ENCODE peak calls at places on chromosomes 11 and 22, in eight cellular contexts. F is fibroblast of mammary gland, B is left ventricle myocardium inferior, R is OCI-LY7, A is cardiac fibroblast, V is PC-3, P is GM23338, I is right lobe of liver. E is an unnamed sample.

GRCh38 chr11:64786308-64786707 is 8.0 kb upstream of the SF1 start:
- DNase-seq in F (no peak), B (no peak), R (no peak), A (no peak), V (no peak), P (no peak), I (peak; percentile 29), E (no peak)

GRCh38 chr22:42699953-42700352 is 20.7 kb downstream of the A4GALT start:
- DNase-seq in F (no peak), B (no peak), R (no peak), A (no peak), V (no peak), P (no peak), I (no peak), E (no peak)

GRCh38 chr11:82863209-82863608 is 37.0 kb downstream of the PRCP start:
- DNase-seq in F (no peak), B (no peak), R (no peak), A (no peak), V (no peak), P (no peak), I (no peak), E (no peak)

GRCh38 chr22:20955548-20955947 is 11.5 kb upstream of the AIFM3 start:
- DNase-seq in F (no peak), B (no peak), R (no peak), A (no peak), V (peak; percentile 10), P (no peak), I (no peak), E (no peak)

GRCh38 chr11:19819148-19819547 is 106.5 kb downstream of the NAV2 start:
- DNase-seq in F (no peak), B (no peak), R (no peak), A (no peak), V (no peak), P (peak; percentile 27), I (no peak), E (no peak)

GRCh38 chr11:43354311-43354710 is 4.4 kb upstream of the TTC17 start:
- DNase-seq in F (no peak), B (no peak), R (no peak), A (no peak), V (no peak), P (no peak), I (no peak), E (no peak)

GRCh38 chr11:47565340-47566165 is at the start of gene PTPMT1:
- DNase-seq in F (peak; percentile 54), B (peak; percentile 82), R (peak; percentile 69), A (peak; percentile 66), V (peak; percentile 72), P (peak; percentile 87), I (peak; percentile 81), E (peak; percentile 69)

GRCh38 chr11:94776351-94777321 is 8.5 kb downstream of the AMOTL1 start:
- DNase-seq in F (peak; percentile 87), B (no peak), R (no peak), A (peak; percentile 85), V (peak; percentile 69), P (no peak), I (peak; percentile 55), E (peak; percentile 66)

GRCh38 chr11:69300124-69301032 is 6.4 kb downstream of the MYEOV start:
- DNase-seq in F (peak; percentile 88), B (no peak), R (no peak), A (peak; percentile 88), V (peak; percentile 87), P (no peak), I (no peak), E (no peak)

GRCh38 chr11:79182794-79183193 is 258.0 kb downstream of the TENM4 start:
- DNase-seq in F (peak; percentile 98), B (no peak), R (no peak), A (peak; percentile 74), V (no peak), P (no peak), I (no peak), E (peak; percentile 17)

GRCh38 chr22:17581056-17581455 is 17.8 kb downstream of the SLC25A18 start:
- DNase-seq in F (no peak), B (no peak), R (no peak), A (no peak), V (no peak), P (no peak), I (no peak), E (no peak)

GRCh38 chr11:133907216-133907615 is 49.6 kb downstream of the IGSF9B start:
- DNase-seq in F (no peak), B (no peak), R (no peak), A (no peak), V (no peak), P (no peak), I (peak; percentile 19), E (no peak)

GRCh38 chr11:100876826-100877545 is 189.9 kb downstream of the ARHGAP42 start:
- DNase-seq in F (peak; percentile 99), B (no peak), R (no peak), A (peak; percentile 99), V (peak; percentile 83), P (peak; percentile 28), I (no peak), E (peak; percentile 97)

GRCh38 chr11:109956124-109956793 is 136.9 kb upstream of the ZC3H12C start:
- DNase-seq in F (no peak), B (no peak), R (peak; percentile 67), A (no peak), V (no peak), P (no peak), I (no peak), E (no peak)

GRCh38 chr22:20523118-20523983 is 15.9 kb downstream of the MED15 start:
- DNase-seq in F (peak; percentile 79), B (no peak), R (no peak), A (peak; percentile 48), V (no peak), P (no peak), I (peak; percentile 11), E (peak; percentile 33)

GRCh38 chr11:36249271-36249670 is 40.0 kb downstream of the COMMD9 start:
- DNase-seq in F (peak; percentile 94), B (no peak), R (no peak), A (peak; percentile 87), V (peak; percentile 71), P (no peak), I (no peak), E (peak; percentile 91)

GRCh38 chr11:103488021-103488420 is 378.8 kb downstream of the DYNC2H1 start:
- DNase-seq in F (no peak), B (no peak), R (no peak), A (peak; percentile 18), V (peak; percentile 89), P (no peak), I (no peak), E (no peak)

GRCh38 chr22:20203142-20204099 is 52.6 kb upstream of the CCDC188 start:
- DNase-seq in F (peak; percentile 5), B (peak; percentile 41), R (no peak), A (no peak), V (peak; percentile 18), P (peak; percentile 63), I (peak; percentile 92), E (no peak)

GRCh38 chr22:40819741-40820140 is 595 bp upstream of the SLC25A17 start:
- DNase-seq in F (peak; percentile 49), B (no peak), R (peak; percentile 24), A (peak; percentile 52), V (peak; percentile 23), P (peak; percentile 8), I (no peak), E (peak; percentile 49)

GRCh38 chr11:87361891-87362290 is 324.2 kb downstream of the TMEM135 start:
- DNase-seq in F (no peak), B (no peak), R (no peak), A (no peak), V (no peak), P (no peak), I (no peak), E (no peak)

GRCh38 chr11:132994038-132994502 is 538.2 kb downstream of the OPCML start:
- DNase-seq in F (no peak), B (no peak), R (no peak), A (no peak), V (no peak), P (peak; percentile 57), I (no peak), E (no peak)

GRCh38 chr11:121723261-121723741 is 270.5 kb upstream of the SORL1-AS1 start:
- DNase-seq in F (peak; percentile 15), B (peak; percentile 18), R (no peak), A (no peak), V (no peak), P (peak; percentile 64), I (no peak), E (peak; percentile 74)

GRCh38 chr11:116835791-116836647 is 1.4 kb downstream of the APOA1 start:
- DNase-seq in F (peak; percentile 93), B (peak; percentile 88), R (peak; percentile 89), A (peak; percentile 95), V (peak; percentile 98), P (peak; percentile 95), I (peak; percentile 83), E (peak; percentile 98)
- H3K4me3 ChIP-seq in F (peak overlapping the region; percentile 27), B (peak overlapping the region; percentile 59), R (peak overlapping the region; percentile 41), A (peak overlapping the region; percentile 5), V (peak overlapping the region; percentile 63), P (peak overlapping the region; percentile 65), I (peak overlapping the region; percentile 92), E (peak overlapping the region; percentile 14)

GRCh38 chr11:128066429-128066828 is 520.9 kb downstream of the ETS1 start:
- DNase-seq in F (no peak), B (no peak), R (no peak), A (no peak), V (no peak), P (no peak), I (no peak), E (no peak)

GRCh38 chr11:128069665-128070064 is 517.7 kb downstream of the ETS1 start:
- DNase-seq in F (no peak), B (no peak), R (no peak), A (no peak), V (no peak), P (no peak), I (no peak), E (no peak)
- TF ChIP-seq CTCF in F (no peak), B (no peak), R (no peak), A (no peak), V (no peak), P (no peak), I (no peak), E (no peak)

DNA sequence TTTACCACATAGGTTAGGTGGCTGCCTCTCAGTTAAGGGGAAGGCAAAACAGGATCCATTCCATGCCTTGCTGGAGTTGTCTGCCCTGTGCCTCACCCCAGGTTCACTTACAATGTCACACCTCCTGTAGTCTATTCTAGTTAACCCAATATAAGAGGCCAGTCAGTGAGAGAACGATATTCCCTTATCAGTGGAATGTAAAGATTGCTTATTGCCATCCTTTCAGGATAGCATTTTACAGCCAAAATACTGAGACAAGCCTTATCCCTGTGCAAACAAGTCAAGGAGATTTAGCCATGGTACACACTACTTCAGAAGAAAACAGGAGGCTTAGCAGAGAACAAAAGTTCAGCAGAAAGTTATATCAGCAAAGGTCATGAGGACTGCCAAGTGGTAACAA is 5.5 kb downstream of the CYP2R1 start:
- DNase-seq in F (no peak), B (no peak), R (no peak), A (no peak), V (no peak), P (no peak), I (no peak), E (no peak)
- H3K4me3 ChIP-seq in F (no peak overlapping the region), B (no peak overlapping the region), R (no peak overlapping the region), A (no peak overlapping the region), V (no peak overlapping the region), P (no peak overlapping the region), I (no peak overlapping the region), E (no peak overlapping the region)

DNA sequence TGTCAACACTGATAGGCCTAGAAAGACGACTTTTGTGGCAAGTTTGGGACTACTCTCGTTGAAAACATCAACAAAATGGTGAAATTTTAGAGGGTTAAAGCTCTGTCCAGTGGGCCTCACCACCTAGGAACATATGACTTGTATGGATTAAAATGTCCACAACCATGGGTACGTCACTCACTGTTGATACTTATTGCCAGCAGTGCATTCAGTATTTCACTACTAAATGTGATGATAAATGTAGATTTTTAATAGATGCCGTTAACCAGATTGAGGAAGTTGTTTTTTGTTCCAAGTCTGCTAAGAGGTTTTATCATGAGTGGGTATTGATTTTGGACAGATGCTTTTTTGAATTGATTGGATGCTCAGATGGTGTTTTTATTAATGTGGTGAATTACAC is 33.7 kb downstream of the POLD3 start:
- DNase-seq in F (no peak), B (no peak), R (no peak), A (no peak), V (no peak), P (no peak), I (no peak), E (no peak)
- TF ChIP-seq CTCF in F (no peak), B (no peak), R (no peak), A (no peak), V (no peak), P (no peak), I (no peak), E (no peak)

E was measured in fibroblast of pulmonary artery.